ENCODE peak calls at places on chromosomes 12 and 14, in eight cellular contexts. S is MCF 10A, U is aorta, P is choroid plexus epithelial cell, I is A549, O is nephron progenitor cell, Q is left cardiac atrium, Z is SW 1271. R is an unnamed sample.

GRCh38 chr12:104426926-104427546 is 29.7 kb upstream of the CHST11 start:
- DNase-seq in S (no peak), U (no peak), P (peak), I (no peak), O (no peak), Q (no peak), Z (no peak), R (no peak)

GRCh38 chr12:84911331-84912190 is 1.0 kb downstream of the SLC6A15 start:
- DNase-seq in S (peak), U (peak), P (peak), I (peak), O (peak), Q (no peak), Z (peak), R (peak)

GRCh38 chr12:101181776-101182175 is 28.3 kb downstream of the SLC5A8 start:
- DNase-seq in S (no peak), U (no peak), P (no peak), I (no peak), O (no peak), Q (no peak), Z (no peak), R (no peak)

GRCh38 chr12:97309921-97310320 is 152.7 kb upstream of the RMST start:
- DNase-seq in S (no peak), U (no peak), P (no peak), I (no peak), O (no peak), Q (no peak), Z (no peak), R (no peak)

GRCh38 chr12:124024263-124024678 is 51.3 kb downstream of the ZNF664 start:
- DNase-seq in S (no peak), U (no peak), P (no peak), I (no peak), O (no peak), Q (no peak), Z (no peak), R (no peak)

GRCh38 chr14:104844306-104845032 is 20.6 kb upstream of the CEP170B start:
- DNase-seq in S (no peak), U (peak), P (no peak), I (no peak), O (no peak), Q (no peak), Z (no peak), R (no peak)

GRCh38 chr12:6355491-6356373 is 13.9 kb upstream of the TNFRSF1A start:
- DNase-seq in S (no peak), U (no peak), P (no peak), I (no peak), O (no peak), Q (no peak), Z (no peak), R (no peak)

GRCh38 chr12:180445-180844 is 33.5 kb downstream of the SLC6A12 start:
- DNase-seq in S (no peak), U (no peak), P (peak), I (no peak), O (no peak), Q (no peak), Z (no peak), R (no peak)

GRCh38 chr14:72755766-72756165 is 138.1 kb downstream of the DPF3 start:
- DNase-seq in S (no peak), U (no peak), P (no peak), I (no peak), O (no peak), Q (no peak), Z (no peak), R (no peak)

GRCh38 chr12:114812858-114813761 is 129.1 kb upstream of the TBX3 start:
- DNase-seq in S (peak), U (no peak), P (peak), I (peak), O (peak), Q (no peak), Z (no peak), R (no peak)

GRCh38 chr14:55508676-55509075 is 68.3 kb upstream of the TBPL2 start:
- DNase-seq in S (no peak), U (no peak), P (no peak), I (no peak), O (no peak), Q (no peak), Z (no peak), R (no peak)

GRCh38 chr12:116466536-116466935 is 92.6 kb upstream of the MAP1LC3B2 start:
- DNase-seq in S (no peak), U (peak), P (peak), I (no peak), O (no peak), Q (no peak), Z (no peak), R (no peak)

GRCh38 chr12:47808574-47809380 is 10.9 kb downstream of the HDAC7 start:
- DNase-seq in S (peak), U (no peak), P (no peak), I (peak), O (no peak), Q (no peak), Z (no peak), R (no peak)

GRCh38 chr12:83818888-83819287 is 1093.7 kb downstream of the SLC6A15 start:
- DNase-seq in S (peak), U (no peak), P (peak), I (no peak), O (peak), Q (peak), Z (no peak), R (peak)

GRCh38 chr12:54139030-54139429 is 49.8 kb downstream of the SMUG1 start:
- DNase-seq in S (no peak), U (no peak), P (no peak), I (no peak), O (no peak), Q (no peak), Z (no peak), R (no peak)

GRCh38 chr12:121804417-121805111 is 755 bp downstream of the SETD1B start:
- DNase-seq in S (peak), U (peak), P (no peak), I (no peak), O (peak), Q (peak), Z (no peak), R (no peak)

R was measured in NCI-H460.